ENCODE peak calls at places on chromosomes 11 and 22, in six cellular contexts. K is progenitor cell of endocrine pancreas, G is AG09309, X is transverse colon, O is tibial artery, F is T-helper 17 cell. I is an unnamed sample.

GRCh38 chr11:111500481-111500880 is 11.7 kb downstream of the BTG4 start:
- DNase-seq in K (no peak), G (no peak), X (no peak), O (no peak), F (no peak), I (no peak)

GRCh38 chr11:8059571-8060011 is 21.4 kb upstream of the TUB start:
- DNase-seq in K (no peak), G (no peak), X (no peak), O (peak), F (no peak), I (no peak)

GRCh38 chr11:12225046-12225739 is 114.8 kb downstream of the MICAL2 start:
- DNase-seq in K (no peak), G (no peak), X (no peak), O (no peak), F (no peak), I (no peak)

GRCh38 chr11:85955531-85955930 is 100.3 kb downstream of the CCDC83 start:
- DNase-seq in K (no peak), G (no peak), X (no peak), O (no peak), F (no peak), I (no peak)

GRCh38 chr11:29087404-29087803 is 929.4 kb downstream of the KCNA4 start:
- DNase-seq in K (no peak), G (no peak), X (no peak), O (no peak), F (no peak), I (no peak)

GRCh38 chr22:36564422-36565151 is 35.6 kb upstream of the EIF3D start:
- DNase-seq in K (no peak), G (no peak), X (no peak), O (no peak), F (no peak), I (no peak)

GRCh38 chr11:23123766-23124165 is 263.5 kb upstream of the CCDC179 start:
- DNase-seq in K (no peak), G (peak), X (no peak), O (no peak), F (no peak), I (no peak)

GRCh38 chr11:47946682-47947575 is 33.4 kb upstream of the PTPRJ start:
- DNase-seq in K (no peak), G (peak), X (peak), O (peak), F (no peak), I (no peak)

GRCh38 chr22:41943661-41944209 is 3.2 kb downstream of the CENPM start:
- DNase-seq in K (no peak), G (no peak), X (peak), O (no peak), F (no peak), I (no peak)

GRCh38 chr11:28058333-28058732 is 49.6 kb downstream of the KIF18A start:
- DNase-seq in K (no peak), G (no peak), X (no peak), O (no peak), F (no peak), I (no peak)

GRCh38 chr22:30422481-30423295 is 2.9 kb upstream of the MTFP1 start:
- DNase-seq in K (no peak), G (peak), X (peak), O (peak), F (no peak), I (no peak)

GRCh38 chr11:120835601-120836228 is 188.2 kb upstream of the TBCEL start:
- DNase-seq in K (no peak), G (no peak), X (no peak), O (no peak), F (no peak), I (no peak)

GRCh38 chr11:120088056-120088455 is 49.9 kb downstream of the TRIM29 start:
- DNase-seq in K (no peak), G (no peak), X (no peak), O (no peak), F (no peak), I (no peak)

GRCh38 chr11:35227551-35228341 is 88.8 kb downstream of the CD44 start:
- DNase-seq in K (no peak), G (no peak), X (no peak), O (peak), F (no peak), I (no peak)

GRCh38 chr11:96061730-96062524 is 138.0 kb upstream of the MTMR2 start:
- DNase-seq in K (no peak), G (no peak), X (no peak), O (no peak), F (no peak), I (no peak)

GRCh38 chr22:36816338-36816634 is 549 bp downstream of the PVALB start:
- DNase-seq in K (no peak), G (no peak), X (no peak), O (no peak), F (no peak), I (no peak)

GRCh38 chr11:9790703-9791102 is 126.8 kb downstream of the SWAP70 start:
- DNase-seq in K (no peak), G (no peak), X (no peak), O (no peak), F (no peak), I (no peak)

GRCh38 chr11:10314199-10315072 is 9.6 kb downstream of the ADM start:
- DNase-seq in K (no peak), G (no peak), X (no peak), O (no peak), F (no peak), I (no peak)

GRCh38 chr11:28657378-28658030 is 549.3 kb downstream of the METTL15 start:
- DNase-seq in K (no peak), G (no peak), X (no peak), O (no peak), F (no peak), I (no peak)

GRCh38 chr11:106152013-106152412 is 74.6 kb downstream of the AASDHPPT start:
- DNase-seq in K (no peak), G (no peak), X (no peak), O (no peak), F (no peak), I (no peak)

I was measured in natural killer cell.